ENCODE peak calls at places on chromosomes 4 and X, in five cellular contexts. E is endodermal cell, H is fibroblast of lung, C is HCT116, F is HepG2. T is an unnamed sample.

GRCh38 chrX:52082578-52082977 is 13.6 kb upstream of the MAGED4B start:
- DNase-seq in C (no peak), F (no peak), E (no peak), H (no peak), T (no peak)

GRCh38 chr4:2936773-2937145 is 26.4 kb downstream of the NOP14 start:
- DNase-seq in H (peak), E (no peak), F (no peak), C (no peak), T (peak)

GRCh38 chr4:41394362-41394960 is 137.7 kb downstream of the UCHL1 start:
- DNase-seq in F (no peak), H (no peak), E (no peak), C (no peak), T (no peak)

GRCh38 chr4:95355021-95355420 is 193.8 kb downstream of the UNC5C start:
- DNase-seq in C (no peak), F (no peak), E (no peak), H (no peak), T (no peak)

GRCh38 chrX:17563076-17563475 is 174.2 kb upstream of the SCML1 start:
- DNase-seq in F (no peak), H (no peak), E (no peak), C (no peak), T (no peak)

GRCh38 chr4:4614925-4615678 is 73.3 kb upstream of the STX18 start:
- DNase-seq in F (no peak), E (no peak), H (peak), C (no peak), T (no peak)

GRCh38 chr4:105192474-105192873 is 45.8 kb downstream of the TET2 start:
- DNase-seq in E (no peak), C (no peak), H (no peak), F (no peak), T (no peak)

GRCh38 chr4:181896609-181897008 is 346.6 kb upstream of the TENM3 start:
- DNase-seq in F (no peak), E (no peak), C (no peak), H (no peak), T (no peak)

GRCh38 chrX:47191331-47191730 is 2.3 kb upstream of the UBA1 start:
- DNase-seq in F (no peak), E (peak), C (peak), H (no peak), T (peak)

GRCh38 chr4:127251423-127251822 is 381.3 kb upstream of the INTU start:
- DNase-seq in E (no peak), H (peak), C (no peak), F (no peak), T (no peak)

GRCh38 chr4:71187399-71188196 is 151.2 kb upstream of the SLC4A4 start:
- DNase-seq in F (no peak), E (peak), C (no peak), H (peak), T (peak)

GRCh38 chr4:31518796-31519250 is 798.7 kb downstream of the PCDH7 start:
- DNase-seq in F (no peak), H (peak), C (peak), E (no peak), T (no peak)

GRCh38 chr4:36187723-36188333 is 56.5 kb downstream of the ARAP2 start:
- DNase-seq in C (peak), E (peak), F (peak), H (peak), T (no peak)

GRCh38 chr4:1518997-1519700 is 112.9 kb upstream of the NKX1-1 start:
- DNase-seq in F (no peak), E (no peak), H (no peak), C (no peak), T (peak)

GRCh38 chrX:96002401-96002800 is 682.2 kb upstream of the DIAPH2 start:
- DNase-seq in C (no peak), F (no peak), H (peak), E (no peak), T (no peak)

GRCh38 chr4:2269206-2269531 is 7.3 kb upstream of the MXD4 start:
- DNase-seq in F (no peak), E (peak), C (no peak), H (no peak), T (peak)

GRCh38 chr4:38696697-38697096 is 32.7 kb downstream of the KLF3 start:
- DNase-seq in E (no peak), H (peak), F (no peak), C (no peak), T (no peak)

GRCh38 chr4:187172340-187172761 is 448.7 kb upstream of the FAT1 start:
- DNase-seq in F (no peak), C (no peak), E (no peak), H (peak), T (no peak)

GRCh38 chr4:30754021-30754420 is 33.9 kb downstream of the PCDH7 start:
- DNase-seq in H (peak), F (no peak), E (no peak), C (peak), T (no peak)

GRCh38 chrX:36241397-36241796 is 321.9 kb downstream of the CFAP47 start:
- DNase-seq in C (no peak), H (no peak), E (peak), F (no peak), T (peak)

GRCh38 chrX:122512561-122513072 is 671.5 kb upstream of the GRIA3 start:
- DNase-seq in C (no peak), H (no peak), F (no peak), E (no peak), T (no peak)

GRCh38 chr4:152988721-152989553 is 52.8 kb downstream of the FHDC1 start:
- DNase-seq in C (no peak), F (no peak), H (no peak), E (no peak), T (no peak)

GRCh38 chr4:80071643-80072606 is 1.1 kb downstream of the ANTXR2 start:
- DNase-seq in H (peak), F (peak), E (peak), C (no peak), T (peak)

GRCh38 chr4:119286377-119287002 is 35.4 kb downstream of the FABP2 start:
- DNase-seq in H (peak), F (peak), E (no peak), C (peak), T (no peak)

GRCh38 chr4:153420361-153420760 is 45.8 kb upstream of the TMEM131L start:
- DNase-seq in F (no peak), E (no peak), H (peak), C (no peak), T (no peak)

GRCh38 chr4:110516106-110516922 is 40.4 kb downstream of the ENPEP start:
- DNase-seq in C (peak), F (peak), E (peak), H (peak), T (no peak)

GRCh38 chrX:16786791-16787735 is 797 bp downstream of the TXLNG start:
- DNase-seq in H (peak), C (no peak), F (no peak), E (peak), T (peak)

DNA sequence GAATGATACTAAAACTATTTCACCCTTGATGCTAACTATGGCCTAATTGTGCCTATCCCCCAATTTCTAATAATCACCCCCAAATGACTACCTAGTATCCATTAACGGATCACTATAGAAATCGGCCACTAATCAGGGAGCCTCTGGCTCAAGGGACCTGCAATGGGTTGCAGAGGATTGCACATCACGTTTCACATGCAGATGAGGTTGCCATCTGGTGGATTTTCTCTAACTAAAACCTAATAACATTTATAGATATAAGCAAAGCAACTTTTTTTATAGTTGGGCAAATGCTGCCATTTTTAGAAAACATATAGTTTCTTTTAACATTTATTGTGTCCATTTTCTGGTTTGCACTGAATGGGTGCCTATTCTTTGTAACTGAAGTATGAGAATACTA is 28.3 kb upstream of the ALG13 start:
- DNase-seq in F (no peak), E (no peak), H (no peak), C (no peak), T (no peak)
- TF ChIP-seq CTCF in F (no peak), E (peak), H (no peak), C (peak), T (no peak)

GRCh38 chr4:52657317-52657629 is 1.8 kb downstream of the USP46 start:
- DNase-seq in E (no peak), H (no peak), C (no peak), F (no peak), T (no peak)
- H3K9ac ChIP-seq in E (no peak), H (no peak), C (no peak), F (no peak), T (no peak)

DNA sequence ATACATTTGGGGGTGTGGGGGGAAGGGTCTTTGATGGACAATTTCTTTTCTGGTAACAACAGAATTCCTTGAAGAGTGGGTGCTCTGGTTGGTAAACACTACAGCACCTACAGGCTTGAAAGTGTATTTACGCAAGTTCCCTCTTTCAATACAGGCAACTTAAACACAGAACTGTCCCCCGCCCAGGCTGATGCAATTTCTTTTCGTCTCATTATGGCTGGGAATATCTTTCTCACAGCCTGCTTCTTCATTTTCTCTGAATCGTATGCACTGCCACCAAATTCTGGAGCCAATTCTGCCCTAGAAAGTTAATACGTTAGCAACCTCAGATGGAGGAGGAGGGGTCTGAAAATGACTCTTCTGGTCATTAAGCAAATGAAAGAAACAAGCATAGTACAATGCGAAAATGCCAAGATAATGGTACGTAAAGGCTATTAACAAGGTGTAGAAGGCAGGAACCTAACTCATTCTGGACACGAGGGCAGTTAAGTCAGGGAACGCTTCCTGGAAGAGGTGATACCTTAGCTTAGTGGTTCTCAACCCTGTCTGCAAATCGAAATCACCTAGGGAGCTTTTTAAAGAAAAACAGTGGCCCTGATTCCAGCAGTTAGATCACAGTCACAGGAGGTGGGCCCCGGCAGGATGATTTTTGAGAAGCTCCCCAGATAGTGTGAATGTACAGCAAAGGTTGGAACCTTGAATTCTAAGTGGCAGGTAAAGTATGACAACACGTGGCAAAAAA is 1.0 kb downstream of the AGA start:
- DNase-seq in H (peak), E (peak), F (peak), C (no peak), T (no peak)
- TF ChIP-seq CTCF in H (peak), E (peak), F (no peak), C (no peak), T (no peak)

GRCh38 chrX:66633541-66633940 is 5.3 kb downstream of the EDA2R start:
- DNase-seq in F (no peak), E (no peak), H (peak), C (no peak), T (no peak)
- H3K9ac ChIP-seq in F (no peak), E (no peak), H (no peak), C (no peak), T (no peak)

GRCh38 chr4:7166981-7167700 is 25.2 kb upstream of the SORCS2 start:
- DNase-seq in F (no peak), H (no peak), C (no peak), E (peak), T (no peak)
- TF ChIP-seq CTCF in F (no peak), H (no peak), C (no peak), E (no peak), T (no peak)

GRCh38 chrX:153411255-153411987 is at the start of gene ZFP92:
- DNase-seq in E (no peak), F (no peak), H (no peak), C (no peak), T (no peak)
- H3K9ac ChIP-seq in E (no peak), F (no peak), H (no peak), C (no peak), T (peak)

GRCh38 chr4:89537281-89537680 is 229.7 kb upstream of the GPRIN3 start:
- DNase-seq in F (no peak), H (no peak), E (no peak), C (no peak), T (no peak)

GRCh38 chr4:89535251-89535650 is 227.7 kb upstream of the GPRIN3 start:
- DNase-seq in F (no peak), C (no peak), E (no peak), H (no peak), T (no peak)

GRCh38 chr4:89538171-89538570 is 230.6 kb upstream of the GPRIN3 start:
- DNase-seq in H (no peak), C (no peak), E (no peak), F (no peak), T (no peak)

GRCh38 chr4:89531932-89532640 is 224.5 kb upstream of the GPRIN3 start:
- DNase-seq in F (no peak), E (no peak), C (no peak), H (no peak), T (no peak)

GRCh38 chr4:89534356-89534755 is 226.8 kb upstream of the GPRIN3 start:
- DNase-seq in F (no peak), E (no peak), H (no peak), C (no peak), T (no peak)
- TF ChIP-seq CTCF in F (no peak), E (no peak), H (no peak), C (no peak), T (no peak)

DNA sequence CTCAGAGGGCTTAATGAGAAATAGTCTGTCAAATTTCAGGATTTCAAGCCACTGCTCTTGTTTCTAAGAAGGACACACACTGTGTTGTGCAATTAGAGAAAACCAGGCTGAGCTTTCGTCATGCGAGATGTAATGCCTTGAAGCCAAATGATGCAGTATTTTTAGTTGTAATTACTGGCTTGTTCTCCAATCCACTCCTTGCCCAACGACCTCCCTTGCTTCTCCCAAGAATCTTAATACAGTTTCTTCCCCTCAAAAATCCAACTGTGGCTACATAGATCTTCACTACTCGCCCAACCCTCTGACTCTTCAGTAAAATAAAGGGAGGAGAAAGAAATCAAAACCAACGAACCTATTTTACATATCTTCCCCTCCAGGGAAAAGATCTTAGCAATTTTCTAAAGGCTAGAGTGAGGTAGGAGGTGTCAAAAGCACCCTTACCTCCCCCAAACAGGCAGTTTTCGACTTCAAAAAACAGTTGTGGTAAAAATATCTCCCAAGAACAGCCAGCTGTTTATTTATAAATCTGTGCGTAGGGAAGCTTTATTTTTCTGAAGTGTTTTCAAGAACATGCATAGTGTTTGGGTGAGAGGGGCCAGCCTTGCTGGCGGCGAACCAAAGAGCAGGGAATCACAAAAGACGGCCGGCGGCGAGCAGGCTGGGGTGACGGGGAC is 68.7 kb downstream of the MGST2 start:
- DNase-seq in E (no peak), H (peak), F (no peak), C (no peak), T (no peak)
- H3K9ac ChIP-seq in E (peak), H (peak), F (no peak), C (no peak), T (peak)

T was measured in kidney.